ENCODE peak calls at places on chromosomes 3 and 15, in nine cellular contexts. K is mammary epithelial cell, V is ureter, S is AG10803, T is M059J, M is endothelial cell, F is COR-L47, E is testis, D is mesothelial cell of epicardium. U is an unnamed sample.

GRCh38 chr3:192372627-192373026 is 354.7 kb downstream of the FGF12 start:
- DNase-seq in M (no peak), S (no peak), E (no peak), V (no peak), T (no peak), K (no peak), F (no peak), D (no peak), U (no peak)

GRCh38 chr3:197858598-197858997 is 67.5 kb downstream of the LRCH3 start:
- DNase-seq in K (no peak), E (no peak), M (no peak), F (no peak), T (no peak), V (no peak), S (no peak), D (no peak), U (no peak)

GRCh38 chr15:36373549-36373948 is 205.9 kb upstream of the CDIN1 start:
- DNase-seq in T (peak; percentile 74), F (no peak), S (no peak), D (no peak), M (no peak), E (no peak), V (no peak), K (peak; percentile 69), U (no peak)

GRCh38 chr15:75307778-75308390 is 25.2 kb downstream of the GOLGA6D start:
- DNase-seq in D (peak; percentile 47), T (peak; percentile 56), M (peak; percentile 74), E (peak; percentile 60), K (peak; percentile 57), V (peak; percentile 64), S (no peak), F (peak; percentile 61), U (peak; percentile 6)

GRCh38 chr3:32239638-32240550 is 1.4 kb downstream of the CMTM8 start:
- DNase-seq in S (no peak), M (peak; percentile 44), K (no peak), F (peak; percentile 19), E (no peak), T (peak; percentile 38), D (no peak), V (no peak), U (peak; percentile 25)

GRCh38 chr15:40320409-40320808 is 3.1 kb upstream of the INAFM2 start:
- DNase-seq in K (no peak), T (no peak), S (no peak), F (no peak), E (no peak), D (no peak), M (no peak), V (no peak), U (no peak)

GRCh38 chr3:115790759-115791158 is 167.4 kb downstream of the GAP43 start:
- DNase-seq in T (peak; percentile 100), S (peak; percentile 92), D (no peak), F (no peak), M (no peak), V (no peak), E (no peak), K (peak; percentile 96), U (peak; percentile 92)

GRCh38 chr3:5389057-5389456 is 201.6 kb downstream of the EDEM1 start:
- DNase-seq in E (no peak), V (peak; percentile 63), S (no peak), D (no peak), T (peak; percentile 1), M (no peak), K (peak; percentile 89), F (no peak), U (no peak)

GRCh38 chr3:13178107-13178506 is 104.9 kb upstream of the IQSEC1 start:
- DNase-seq in T (no peak), S (no peak), M (no peak), F (no peak), V (no peak), D (no peak), K (no peak), E (no peak), U (no peak)

GRCh38 chr3:167740961-167741587 is 5.6 kb downstream of the SERPINI1 start:
- DNase-seq in S (peak; percentile 18), K (peak; percentile 27), E (peak; percentile 55), T (peak; percentile 38), F (peak; percentile 21), V (no peak), D (no peak), M (peak; percentile 47), U (peak; percentile 26)

GRCh38 chr3:191356586-191357439 is 26.5 kb upstream of the UTS2B start:
- DNase-seq in T (peak; percentile 86), K (peak; percentile 84), V (no peak), E (peak; percentile 21), M (no peak), S (peak; percentile 73), F (no peak), D (no peak), U (peak; percentile 59)

GRCh38 chr3:143120716-143121239 is 1.2 kb downstream of the CHST2 start:
- DNase-seq in E (peak; percentile 22), M (peak; percentile 54), V (no peak), K (peak; percentile 40), F (peak; percentile 61), T (peak; percentile 15), D (peak; percentile 42), S (peak; percentile 31), U (peak; percentile 43)

U was measured in myocyte.